ENCODE peak calls at places on chromosomes 1 and 21, in ten cellular contexts. I is body of pancreas, R is A549, A is ovary, P is stomach, V is lower leg skin, Q is heart left ventricle, T is IMR-90, H is transverse colon, D is HCT116. G is an unnamed sample.

GRCh38 chr1:58783090-58783992 is 506 bp downstream of the JUN start:
- DNase-seq in V (peak), H (peak), I (peak), A (peak), D (no peak), T (peak), Q (peak), R (peak), P (peak), G (no peak)

GRCh38 chr1:77271851-77272250 is 10.0 kb upstream of the AK5 start:
- DNase-seq in I (no peak), Q (no peak), H (no peak), T (peak), V (no peak), A (no peak), D (no peak), R (no peak), P (no peak), G (no peak)

GRCh38 chr1:11541236-11541635 is 62.3 kb downstream of the DISP3 start:
- DNase-seq in R (no peak), D (no peak), P (no peak), Q (no peak), H (no peak), A (no peak), V (no peak), T (no peak), I (no peak), G (no peak)

GRCh38 chr1:103109291-103109920 is 1.1 kb upstream of the COL11A1 start:
- DNase-seq in I (no peak), A (no peak), D (no peak), H (no peak), V (no peak), P (no peak), T (no peak), Q (no peak), R (no peak), G (no peak)

GRCh38 chr1:30451532-30452125 is 271.8 kb downstream of the MATN1 start:
- DNase-seq in H (no peak), I (no peak), Q (no peak), R (no peak), D (no peak), V (peak), A (no peak), T (no peak), P (no peak), G (no peak)

GRCh38 chr1:65467536-65467935 is 47.1 kb downstream of the LEPR start:
- DNase-seq in D (no peak), R (peak), A (no peak), P (peak), T (peak), V (no peak), Q (no peak), H (no peak), I (peak), G (no peak)

GRCh38 chr1:182802006-182802798 is 12.6 kb downstream of the NPL start:
- DNase-seq in R (no peak), H (no peak), V (no peak), Q (no peak), D (no peak), T (no peak), A (no peak), P (no peak), I (no peak), G (no peak)

GRCh38 chr1:246795094-246795671 is 71.0 kb downstream of the SCCPDH start:
- DNase-seq in V (peak), T (no peak), A (no peak), P (no peak), H (no peak), R (no peak), D (no peak), Q (peak), I (no peak), G (no peak)

GRCh38 chr1:202498542-202498941 is 150.0 kb downstream of the PPP1R12B start:
- DNase-seq in A (no peak), R (no peak), D (no peak), V (no peak), H (no peak), P (no peak), T (peak), I (no peak), Q (no peak), G (no peak)

GRCh38 chr1:27488523-27489138 is 1.3 kb downstream of the WASF2 start:
- DNase-seq in P (no peak), A (no peak), V (peak), H (no peak), R (peak), Q (no peak), I (no peak), D (no peak), T (peak), G (no peak)

GRCh38 chr1:162471290-162471853 is 26.2 kb upstream of the UHMK1 start:
- DNase-seq in Q (no peak), D (no peak), H (no peak), V (no peak), T (no peak), A (no peak), R (no peak), P (no peak), I (no peak), G (no peak)

GRCh38 chr1:224253721-224254120 is 70.7 kb downstream of the DEGS1 start:
- DNase-seq in I (no peak), A (no peak), P (no peak), T (peak), R (no peak), H (no peak), D (no peak), Q (no peak), V (no peak), G (peak)

GRCh38 chr1:226964068-226964425 is 24.0 kb downstream of the COQ8A start:
- DNase-seq in I (no peak), V (no peak), P (no peak), A (no peak), T (no peak), H (no peak), D (no peak), R (no peak), Q (no peak), G (no peak)

GRCh38 chr1:150192012-150192411 is 42.3 kb downstream of the PLEKHO1 start:
- DNase-seq in H (no peak), R (peak), V (no peak), P (no peak), D (no peak), A (no peak), T (peak), Q (no peak), I (no peak), G (peak)

GRCh38 chr1:29824478-29825273 is 588.4 kb downstream of the PTPRU start:
- DNase-seq in T (no peak), P (peak), Q (no peak), D (no peak), H (no peak), R (no peak), I (no peak), V (peak), A (no peak), G (no peak)

GRCh38 chr21:33380483-33380998 is 22.7 kb upstream of the IFNGR2 start:
- DNase-seq in H (peak), I (peak), Q (peak), V (peak), A (peak), P (peak), R (peak), T (peak), D (peak), G (peak)

GRCh38 chr1:171743014-171743870 is 1.4 kb upstream of the VAMP4 start:
- DNase-seq in A (no peak), V (no peak), R (no peak), Q (no peak), T (peak), D (no peak), H (peak), I (no peak), P (no peak), G (peak)

GRCh38 chr1:110472546-110472945 is 21.6 kb downstream of the PROK1 start:
- DNase-seq in R (no peak), V (no peak), I (no peak), D (no peak), A (no peak), P (no peak), H (no peak), T (no peak), Q (no peak), G (no peak)

GRCh38 chr1:17437260-17438175 is 2.0 kb downstream of the RCC2 start:
- DNase-seq in D (no peak), Q (peak), R (peak), A (peak), I (peak), T (peak), V (no peak), P (peak), H (peak), G (no peak)

GRCh38 chr1:226952121-226952441 is 12.0 kb downstream of the COQ8A start:
- DNase-seq in H (no peak), P (no peak), D (no peak), V (peak), I (no peak), T (no peak), Q (no peak), A (no peak), R (no peak), G (no peak)

GRCh38 chr1:190338829-190339228 is 138.8 kb downstream of the BRINP3 start:
- DNase-seq in Q (no peak), R (no peak), A (no peak), I (no peak), H (no peak), V (no peak), P (no peak), T (no peak), D (no peak), G (no peak)

GRCh38 chr1:31666290-31666963 is 21.8 kb upstream of the PEF1 start:
- DNase-seq in D (no peak), H (peak), V (no peak), I (peak), R (peak), A (no peak), P (peak), Q (no peak), T (peak), G (peak)

GRCh38 chr1:168752171-168752570 is 23.2 kb upstream of the DPT start:
- DNase-seq in H (peak), R (peak), I (no peak), Q (no peak), P (no peak), D (no peak), V (no peak), A (no peak), T (no peak), G (no peak)

GRCh38 chr1:2300851-2301606 is 72.9 kb downstream of the SKI start:
- DNase-seq in P (peak), D (no peak), I (peak), A (no peak), T (peak), H (peak), Q (peak), R (no peak), V (peak), G (no peak)

GRCh38 chr1:34267326-34267725 is 90.6 kb downstream of the C1orf94 start:
- DNase-seq in D (no peak), A (no peak), V (no peak), H (no peak), T (no peak), R (no peak), Q (no peak), I (no peak), P (no peak), G (no peak)

GRCh38 chr1:231872461-231872910 is 245.9 kb downstream of the DISC1 start:
- DNase-seq in P (no peak), A (no peak), T (peak), I (no peak), Q (no peak), H (no peak), D (no peak), V (no peak), R (no peak), G (peak)

GRCh38 chr1:232983817-232984567 is 33.6 kb downstream of the NTPCR start:
- DNase-seq in H (no peak), D (no peak), V (no peak), Q (no peak), R (no peak), A (no peak), P (no peak), T (no peak), I (no peak), G (no peak)

GRCh38 chr1:85806236-85806965 is 98.2 kb upstream of the ZNHIT6 start:
- DNase-seq in P (no peak), H (no peak), A (no peak), D (no peak), T (peak), Q (no peak), I (no peak), V (no peak), R (no peak), G (no peak)

GRCh38 chr1:24417681-24418080 is 2.1 kb downstream of the NIPAL3 start:
- DNase-seq in I (no peak), T (peak), A (no peak), R (no peak), H (no peak), P (no peak), V (no peak), Q (no peak), D (no peak), G (no peak)

GRCh38 chr21:36381841-36382589 is 3.2 kb upstream of the CHAF1B start:
- DNase-seq in R (no peak), I (no peak), V (no peak), T (peak), A (no peak), P (no peak), D (no peak), Q (no peak), H (no peak), G (no peak)

GRCh38 chr21:36384885-36385232 is 333 bp upstream of the CHAF1B start:
- DNase-seq in I (no peak), R (no peak), Q (no peak), A (no peak), D (no peak), H (no peak), T (no peak), P (no peak), V (no peak), G (no peak)

GRCh38 chr21:36388076-36388475 is 2.9 kb downstream of the CHAF1B start:
- DNase-seq in H (no peak), R (no peak), D (no peak), V (no peak), Q (no peak), A (no peak), I (no peak), P (no peak), T (no peak), G (no peak)

GRCh38 chr21:36385909-36386642 is 884 bp downstream of the CHAF1B start:
- DNase-seq in I (no peak), P (no peak), T (peak), V (no peak), D (no peak), Q (no peak), H (no peak), A (no peak), R (no peak), G (no peak)

GRCh38 chr21:36385233-36385908 is at the start of gene CHAF1B:
- DNase-seq in P (peak), V (peak), A (peak), R (peak), I (peak), Q (peak), T (peak), H (peak), D (peak), G (peak)
- TF ChIP-seq POLR2A in P (no peak), V (no peak), A (peak), R (peak), I (peak), Q (peak), T (peak), H (peak), D (peak), G (peak)

GRCh38 chr1:42934111-42934510 is 24.6 kb downstream of the SLC2A1 start:
- DNase-seq in R (no peak), I (no peak), A (no peak), H (no peak), P (no peak), T (no peak), D (no peak), Q (no peak), V (peak), G (no peak)
- TF ChIP-seq POLR2A in R (no peak), I (no peak), A (no peak), H (no peak), P (no peak), T (no peak), D (no peak), Q (no peak), V (no peak), G (no peak)

GRCh38 chr1:196654271-196654670 is 2.4 kb downstream of the CFH start:
- DNase-seq in A (no peak), T (no peak), I (no peak), V (no peak), H (no peak), Q (no peak), P (no peak), R (no peak), D (no peak), G (no peak)

GRCh38 chr1:196651637-196652215 is at the start of gene CFH:
- DNase-seq in D (no peak), Q (no peak), T (peak), I (no peak), H (no peak), A (no peak), P (no peak), R (peak), V (no peak), G (no peak)

GRCh38 chr1:196659471-196659870 is 7.6 kb downstream of the CFH start:
- DNase-seq in V (no peak), P (no peak), H (no peak), I (no peak), A (no peak), T (no peak), R (no peak), D (no peak), Q (no peak), G (no peak)

GRCh38 chr1:196655037-196655436 is 3.2 kb downstream of the CFH start:
- DNase-seq in I (no peak), H (no peak), P (no peak), A (no peak), V (no peak), Q (no peak), R (no peak), T (no peak), D (no peak), G (no peak)

GRCh38 chr1:196655494-196655893 is 3.7 kb downstream of the CFH start:
- DNase-seq in Q (no peak), R (peak), T (no peak), I (no peak), V (no peak), H (no peak), P (no peak), D (no peak), A (no peak), G (no peak)
- TF ChIP-seq POLR2A in Q (no peak), R (no peak), T (no peak), I (no peak), V (no peak), H (no peak), P (no peak), D (no peak), A (no peak), G (no peak)

GRCh38 chr1:204828352-204828850 is 42.3 kb upstream of the NFASC start:
- DNase-seq in A (peak), T (no peak), V (no peak), P (peak), Q (peak), I (peak), H (peak), D (no peak), R (peak), G (peak)
- TF ChIP-seq POLR2A in A (no peak), T (no peak), V (no peak), P (no peak), Q (no peak), I (peak), H (no peak), D (no peak), R (no peak), G (peak)

GRCh38 chr1:16138772-16139221 is 17.1 kb downstream of the EPHA2 start:
- DNase-seq in A (no peak), T (peak), R (no peak), V (no peak), Q (no peak), D (no peak), H (no peak), I (no peak), P (no peak), G (peak)
- TF ChIP-seq POLR2A in A (no peak), T (no peak), R (no peak), V (no peak), Q (no peak), D (no peak), H (no peak), I (no peak), P (no peak), G (no peak)